ENCODE peak calls at places on chromosomes 2 and 18, in eight cellular contexts. One of them, this sample, is unnamed.

GRCh38 chr2:177165103-177165583 is 47.5 kb upstream of the HNRNPA3 start:
- DNase-seq in T-helper 17 cell: no peak
- DNase-seq in neural crest cell: peak; percentile 14
- DNase-seq in H4: peak; percentile 25
- DNase-seq in NCI-H774: peak; percentile 10
- DNase-seq in B cell: no peak
- DNase-seq in T-helper 2 cell: no peak
- DNase-seq in HFFc6: no peak
- DNase-seq in this sample: no peak

GRCh38 chr18:67386028-67386427 is 130.5 kb downstream of the DSEL start:
- DNase-seq in B cell: no peak
- DNase-seq in T-helper 2 cell: no peak
- DNase-seq in T-helper 17 cell: no peak
- DNase-seq in NCI-H774: no peak
- DNase-seq in neural crest cell: no peak
- DNase-seq in H4: no peak
- DNase-seq in HFFc6: peak; percentile 6
- DNase-seq in this sample: no peak

GRCh38 chr2:12303181-12304030 is 413.3 kb upstream of the TRIB2 start:
- DNase-seq in B cell: peak; percentile 9
- DNase-seq in T-helper 17 cell: no peak
- DNase-seq in HFFc6: peak; percentile 55
- DNase-seq in NCI-H774: no peak
- DNase-seq in H4: peak; percentile 93
- DNase-seq in neural crest cell: no peak
- DNase-seq in T-helper 2 cell: no peak
- DNase-seq in this sample: no peak

GRCh38 chr2:96267159-96267971 is 1.3 kb downstream of the CIAO1 start:
- DNase-seq in NCI-H774: no peak
- DNase-seq in B cell: no peak
- DNase-seq in H4: peak; percentile 36
- DNase-seq in T-helper 17 cell: no peak
- DNase-seq in HFFc6: peak; percentile 32
- DNase-seq in neural crest cell: peak; percentile 26
- DNase-seq in T-helper 2 cell: peak; percentile 17
- DNase-seq in this sample: no peak

GRCh38 chr2:141438536-141438935 is 692.3 kb downstream of the LRP1B start:
- DNase-seq in neural crest cell: no peak
- DNase-seq in T-helper 2 cell: no peak
- DNase-seq in B cell: no peak
- DNase-seq in NCI-H774: no peak
- DNase-seq in HFFc6: no peak
- DNase-seq in H4: no peak
- DNase-seq in T-helper 17 cell: no peak
- DNase-seq in this sample: no peak

GRCh38 chr2:94872088-94872618 is 923 bp downstream of the TEKT4 start:
- DNase-seq in B cell: no peak
- DNase-seq in T-helper 17 cell: no peak
- DNase-seq in H4: no peak
- DNase-seq in NCI-H774: no peak
- DNase-seq in HFFc6: no peak
- DNase-seq in T-helper 2 cell: no peak
- DNase-seq in neural crest cell: no peak
- DNase-seq in this sample: no peak

GRCh38 chr2:71226391-71226964 is 425 bp downstream of the PAIP2B start:
- DNase-seq in NCI-H774: peak; percentile 58
- DNase-seq in T-helper 17 cell: peak; percentile 23
- DNase-seq in neural crest cell: peak; percentile 40
- DNase-seq in HFFc6: no peak
- DNase-seq in B cell: peak; percentile 35
- DNase-seq in H4: no peak
- DNase-seq in T-helper 2 cell: no peak
- DNase-seq in this sample: no peak

GRCh38 chr18:36064027-36064808 is 3.1 kb downstream of the RPRD1A start:
- DNase-seq in NCI-H774: no peak
- DNase-seq in H4: no peak
- DNase-seq in B cell: no peak
- DNase-seq in HFFc6: no peak
- DNase-seq in T-helper 2 cell: no peak
- DNase-seq in neural crest cell: no peak
- DNase-seq in T-helper 17 cell: no peak
- DNase-seq in this sample: no peak

GRCh38 chr18:10565835-10566234 is 40.0 kb downstream of the NAPG start:
- DNase-seq in B cell: no peak
- DNase-seq in T-helper 2 cell: no peak
- DNase-seq in HFFc6: no peak
- DNase-seq in neural crest cell: no peak
- DNase-seq in NCI-H774: no peak
- DNase-seq in H4: no peak
- DNase-seq in T-helper 17 cell: no peak
- DNase-seq in this sample: no peak

GRCh38 chr2:105127288-105127915 is 89.5 kb downstream of the MRPS9 start:
- DNase-seq in H4: no peak
- DNase-seq in HFFc6: no peak
- DNase-seq in neural crest cell: no peak
- DNase-seq in NCI-H774: no peak
- DNase-seq in T-helper 2 cell: no peak
- DNase-seq in T-helper 17 cell: no peak
- DNase-seq in B cell: no peak
- DNase-seq in this sample: no peak

GRCh38 chr18:68417166-68417776 is 297.6 kb downstream of the TMX3 start:
- DNase-seq in HFFc6: no peak
- DNase-seq in H4: no peak
- DNase-seq in T-helper 17 cell: no peak
- DNase-seq in T-helper 2 cell: no peak
- DNase-seq in neural crest cell: no peak
- DNase-seq in NCI-H774: peak; percentile 6
- DNase-seq in B cell: no peak
- DNase-seq in this sample: no peak

GRCh38 chr2:74540291-74540690 is 10.6 kb downstream of the HTRA2 start:
- DNase-seq in neural crest cell: no peak
- DNase-seq in NCI-H774: no peak
- DNase-seq in B cell: no peak
- DNase-seq in HFFc6: no peak
- DNase-seq in H4: no peak
- DNase-seq in T-helper 2 cell: no peak
- DNase-seq in T-helper 17 cell: no peak
- DNase-seq in this sample: no peak

GRCh38 chr2:45458909-45459563 is 152.0 kb downstream of the SRBD1 start:
- DNase-seq in T-helper 17 cell: no peak
- DNase-seq in H4: peak; percentile 56
- DNase-seq in neural crest cell: no peak
- DNase-seq in NCI-H774: peak; percentile 72
- DNase-seq in T-helper 2 cell: no peak
- DNase-seq in HFFc6: peak; percentile 52
- DNase-seq in B cell: no peak
- DNase-seq in this sample: no peak